ENCODE peak calls at places on chromosomes 13 and 19, in five cellular contexts. A, U, H, L and V are unnamed samples.
A peak's percentile ranks its signal among the peaks of the same experiment; 100 is the strongest.

GRCh38 chr19:44202470-44202869 is 9.9 kb upstream of the ZNF227 start:
- DNase-seq in H (no peak), U (no peak), L (no peak), A (no peak), V (no peak)

GRCh38 chr13:62626771-62627170 is 1211.1 kb upstream of the PCDH20 start:
- DNase-seq in U (no peak), L (no peak), A (no peak), H (peak; percentile 0), V (no peak)

GRCh38 chr19:46497773-46498172 is 2.1 kb upstream of the PNMA8B start:
- DNase-seq in H (no peak), A (no peak), L (no peak), U (no peak), V (no peak)

GRCh38 chr13:98632971-98633370 is 56.1 kb upstream of the STK24 start:
- DNase-seq in U (no peak), L (no peak), A (no peak), H (no peak), V (no peak)

GRCh38 chr13:69213331-69213850 is 894.2 kb upstream of the ATXN8OS start:
- DNase-seq in A (no peak), L (no peak), H (no peak), U (no peak), V (no peak)

GRCh38 chr19:57599377-57599760 is 316 bp upstream of the ZNF530 start:
- DNase-seq in H (no peak), L (no peak), U (no peak), A (no peak), V (no peak)

GRCh38 chr19:2600914-2601870 is 101.3 kb downstream of the GNG7 start:
- DNase-seq in L (no peak), U (no peak), H (no peak), A (no peak), V (no peak)

GRCh38 chr19:763181-763580 is 12.3 kb downstream of the MISP start:
- DNase-seq in A (no peak), H (no peak), L (no peak), U (no peak), V (no peak)

GRCh38 chr13:46679369-46680180 is 117.4 kb downstream of the ESD start:
- DNase-seq in L (no peak), H (peak; percentile 9), U (peak; percentile 42), A (no peak), V (no peak)

GRCh38 chr13:49419292-49419691 is 24.6 kb downstream of the CAB39L start:
- DNase-seq in U (no peak), A (no peak), H (peak; percentile 13), L (no peak), V (no peak)

GRCh38 chr13:44142911-44143665 is 230.5 kb upstream of the SERP2 start:
- DNase-seq in U (no peak), H (no peak), L (no peak), A (no peak), V (no peak)

GRCh38 chr19:40466219-40467006 is at the start of gene SPTBN4:
- DNase-seq in A (no peak), H (no peak), L (no peak), U (peak; percentile 30), V (no peak)

GRCh38 chr13:32059511-32059984 is 28.0 kb downstream of the FRY start:
- DNase-seq in A (no peak), L (no peak), H (peak; percentile 98), U (no peak), V (no peak)

GRCh38 chr13:104949840-104950805 is 1585.3 kb downstream of the EFNB2 start:
- DNase-seq in A (no peak), L (no peak), U (no peak), H (no peak), V (no peak)

GRCh38 chr19:3580156-3580955 is 4.9 kb upstream of the GIPC3 start:
- DNase-seq in U (no peak), L (no peak), A (no peak), H (peak; percentile 56), V (no peak)

GRCh38 chr19:31378404-31378803 is 29.2 kb upstream of the TSHZ3 start:
- DNase-seq in A (no peak), U (peak; percentile 15), L (no peak), H (peak; percentile 4), V (no peak)

GRCh38 chr19:51462276-51462675 is 4.0 kb upstream of the SIGLEC8 start:
- DNase-seq in A (no peak), U (no peak), L (peak; percentile 16), H (no peak), V (no peak)

GRCh38 chr19:1133471-1133929 is 29.7 kb downstream of the GPX4 start:
- DNase-seq in U (peak; percentile 79), A (peak; percentile 81), H (no peak), L (peak; percentile 56), V (peak; percentile 55)

GRCh38 chr19:27746691-27747380 is 1466.1 kb downstream of the UQCRFS1 start:
- DNase-seq in U (peak; percentile 21), H (no peak), L (peak; percentile 39), A (no peak), V (no peak)

GRCh38 chr13:98300956-98301641 is 124.0 kb upstream of the RNF113B start:
- DNase-seq in U (no peak), A (no peak), H (peak; percentile 96), L (peak; percentile 69), V (no peak)

GRCh38 chr13:105410602-105411001 is 1124.9 kb downstream of the EFNB2 start:
- DNase-seq in L (peak; percentile 67), U (peak; percentile 21), A (no peak), H (peak; percentile 7), V (peak; percentile 25)

GRCh38 chr19:32309711-32310390 is 35.6 kb upstream of the ZNF507 start:
- DNase-seq in L (no peak), A (no peak), H (no peak), U (no peak), V (no peak)

GRCh38 chr13:49569993-49570689 is 15.2 kb downstream of the RCBTB1 start:
- DNase-seq in A (no peak), L (no peak), H (no peak), U (no peak), V (no peak)

GRCh38 chr13:33352023-33352422 is 66.5 kb upstream of the STARD13 start:
- DNase-seq in H (peak; percentile 7), A (no peak), L (no peak), U (no peak), V (no peak)
- TF ChIP-seq POLR2A in H (no peak), A (no peak), L (no peak), U (no peak), V (no peak)

DNA sequence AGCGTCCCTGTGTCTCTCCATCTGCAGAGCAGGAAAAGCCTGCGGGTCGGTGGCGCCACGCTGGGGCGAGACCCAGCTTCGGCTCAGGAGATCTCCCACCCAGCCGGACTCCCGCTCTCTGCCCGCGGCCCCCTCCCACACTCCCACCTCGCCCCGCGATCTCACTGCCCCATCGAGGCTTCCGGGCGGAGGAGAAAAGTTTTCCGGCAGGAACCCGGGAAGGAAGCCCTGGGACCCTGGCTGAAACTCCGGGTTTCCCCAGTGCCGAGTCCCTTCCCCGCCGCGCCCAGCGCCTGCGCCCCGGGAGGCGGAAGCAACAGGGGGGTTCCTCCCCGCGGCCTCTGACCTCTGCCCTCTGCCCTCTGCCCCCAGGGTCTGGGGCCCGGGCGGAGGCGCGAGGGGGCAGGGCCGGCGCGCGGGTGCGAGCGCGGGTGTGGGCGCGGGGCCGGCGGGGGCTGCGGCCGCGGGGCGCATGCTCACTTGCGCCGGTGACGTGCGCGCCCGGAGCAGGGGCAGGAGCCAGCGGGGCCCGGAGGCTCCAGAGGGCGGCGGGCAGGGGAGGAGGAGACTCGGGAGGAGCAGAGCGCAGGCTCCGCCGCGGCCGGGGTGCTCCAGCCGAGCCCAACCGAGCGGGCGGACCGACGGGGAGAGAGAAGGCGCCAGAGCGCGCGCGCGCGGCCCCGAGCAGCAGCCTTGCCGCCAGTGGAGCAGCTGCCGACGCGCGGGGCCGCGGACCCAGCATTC is at the start of gene ATP11A:
- DNase-seq in H (peak; percentile 72), U (peak; percentile 91), L (peak; percentile 92), A (peak; percentile 91), V (peak; percentile 98)
- TF ChIP-seq POLR2AphosphoS5 in H (peak; percentile 70), U (peak; percentile 88), L (peak; percentile 88), A (no peak), V (peak; percentile 94)

DNA sequence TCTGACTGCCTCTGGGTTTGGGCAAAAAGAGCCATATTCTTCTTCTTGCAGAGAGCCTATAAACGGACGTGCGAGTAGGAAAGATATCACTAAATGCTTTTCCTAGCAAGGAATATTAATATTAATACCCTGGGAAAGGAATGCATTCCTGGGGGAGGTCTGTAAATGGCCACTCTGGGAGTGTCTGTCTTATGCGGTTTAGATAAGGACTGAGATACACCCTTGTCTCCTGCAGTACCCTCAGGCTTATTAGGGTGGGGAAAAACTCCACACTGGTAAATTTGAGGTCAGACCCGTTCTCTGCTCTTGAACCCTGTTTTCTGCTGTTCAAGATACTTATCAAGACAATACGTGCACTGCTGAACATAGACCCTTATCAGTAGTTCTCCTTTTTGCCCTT is 763.8 kb downstream of the SLITRK5 start:
- DNase-seq in A (no peak), H (no peak), L (no peak), U (no peak), V (no peak)
- TF ChIP-seq POLR2A in A (no peak), H (no peak), L (no peak), U (no peak), V (no peak)

GRCh38 chr13:42011601-42012401 is 36.6 kb upstream of the DGKH start:
- DNase-seq in H (no peak), A (no peak), L (peak; percentile 28), U (no peak), V (no peak)
- TF ChIP-seq POLR2AphosphoS5 in H (no peak), A (no peak), L (no peak), U (no peak), V (no peak)

DNA sequence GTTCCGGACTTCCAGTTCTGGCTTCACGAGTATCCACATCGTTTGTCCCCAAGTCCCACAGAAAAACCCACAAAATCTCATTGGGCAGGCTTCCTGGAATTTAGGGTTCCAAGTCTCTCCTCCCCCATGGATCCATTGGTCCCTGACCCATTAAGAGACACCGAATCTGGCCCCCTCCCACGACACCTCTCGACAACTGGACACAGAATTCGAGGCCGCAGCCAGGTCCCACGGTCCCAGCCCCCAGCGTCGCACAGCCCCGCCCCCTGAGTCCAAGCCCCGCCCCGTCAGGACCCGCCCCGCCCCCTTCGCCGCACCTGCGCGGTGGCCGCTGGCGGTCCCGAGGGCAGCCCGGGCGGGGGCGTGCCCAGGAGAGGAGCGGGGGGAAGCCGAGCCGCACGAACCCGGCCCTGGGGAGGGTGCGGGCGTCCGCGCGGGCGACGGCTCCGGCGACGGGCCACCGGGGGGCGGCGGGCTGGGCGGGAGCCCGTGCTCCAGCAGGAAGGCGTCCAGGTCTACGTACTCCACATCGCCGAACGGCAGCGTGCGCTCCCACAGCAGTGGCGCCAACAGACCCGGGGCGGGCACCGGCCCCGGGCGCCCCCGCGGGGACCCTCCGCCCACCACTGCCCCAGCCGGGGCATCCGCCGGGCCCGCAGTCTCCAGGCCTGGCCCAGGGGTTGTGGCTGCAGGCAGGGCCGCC is 1.8 kb downstream of the DBP start:
- DNase-seq in H (no peak), U (peak; percentile 82), L (peak; percentile 75), A (peak; percentile 80), V (peak; percentile 94)
- TF ChIP-seq POLR2A in H (peak; percentile 59), U (no peak), L (no peak), A (no peak), V (peak; percentile 79)

GRCh38 chr13:39350461-39350881 is 252.5 kb downstream of the LHFPL6 start:
- DNase-seq in H (no peak), U (no peak), A (no peak), L (no peak), V (no peak)
- TF ChIP-seq POLR2AphosphoS5 in H (no peak), U (no peak), A (no peak), L (no peak), V (no peak)

GRCh38 chr19:35269425-35270117 is 809 bp downstream of the USF2 start:
- DNase-seq in U (peak; percentile 91), L (peak; percentile 90), A (peak; percentile 72), H (peak; percentile 82), V (peak; percentile 95)
- TF ChIP-seq POLR2A in U (peak; percentile 10), L (no peak), A (no peak), H (peak; percentile 26), V (no peak)